ENCODE peak calls at places on chromosomes 11 and 22, in four cellular contexts. V is brain microvascular endothelial cell, O is body of pancreas, C is stomach. W is an unnamed sample.

GRCh38 chr22:38247713-38248112 is 25.1 kb downstream of the TMEM184B start:
- DNase-seq in V (no peak), O (no peak), C (no peak), W (no peak)

GRCh38 chr11:36122715-36123114 is 166.5 kb downstream of the COMMD9 start:
- DNase-seq in O (no peak), V (no peak), C (no peak), W (no peak)

GRCh38 chr11:72617080-72617744 is 57.0 kb downstream of the PDE2A start:
- DNase-seq in C (no peak), V (peak), O (no peak), W (no peak)

GRCh38 chr11:35045219-35045819 is 93.7 kb upstream of the CD44 start:
- DNase-seq in C (no peak), V (no peak), O (no peak), W (no peak)

GRCh38 chr11:10934293-10934850 is 76.5 kb upstream of the ZBED5 start:
- DNase-seq in C (no peak), V (no peak), O (no peak), W (no peak)

GRCh38 chr11:28133146-28133545 is 25.0 kb downstream of the METTL15 start:
- DNase-seq in O (no peak), V (no peak), C (no peak), W (no peak)

GRCh38 chr22:50048836-50049235 is 9.3 kb downstream of the TTLL8 start:
- DNase-seq in C (no peak), V (no peak), O (no peak), W (no peak)

GRCh38 chr22:42863349-42863911 is 6.4 kb upstream of the ARFGAP3 start:
- DNase-seq in V (peak), O (no peak), C (no peak), W (peak)

GRCh38 chr11:134019500-134019899 is 49.4 kb upstream of the JAM3 start:
- DNase-seq in V (no peak), C (no peak), O (no peak), W (no peak)

GRCh38 chr22:38772624-38772873 is 16.8 kb upstream of the SUN2 start:
- DNase-seq in O (no peak), C (no peak), V (no peak), W (no peak)

GRCh38 chr22:26650722-26651421 is 6.5 kb upstream of the MIAT start:
- DNase-seq in C (no peak), V (no peak), O (no peak), W (no peak)

GRCh38 chr22:42792909-42793847 is 63.9 kb downstream of the ARFGAP3 start:
- DNase-seq in V (no peak), C (peak), O (peak), W (no peak)

GRCh38 chr22:50274311-50274710 is 4.1 kb upstream of the MAPK11 start:
- DNase-seq in V (peak), O (peak), C (peak), W (no peak)

GRCh38 chr11:120576606-120577005 is 65.1 kb downstream of the GRIK4 start:
- DNase-seq in C (no peak), V (no peak), O (no peak), W (no peak)

GRCh38 chr11:34425863-34426262 is 12.9 kb upstream of the CAT start:
- DNase-seq in O (no peak), V (no peak), C (no peak), W (no peak)

GRCh38 chr11:86577663-86578636 is 94.5 kb downstream of the ME3 start:
- DNase-seq in V (peak), C (no peak), O (peak), W (no peak)

DNA sequence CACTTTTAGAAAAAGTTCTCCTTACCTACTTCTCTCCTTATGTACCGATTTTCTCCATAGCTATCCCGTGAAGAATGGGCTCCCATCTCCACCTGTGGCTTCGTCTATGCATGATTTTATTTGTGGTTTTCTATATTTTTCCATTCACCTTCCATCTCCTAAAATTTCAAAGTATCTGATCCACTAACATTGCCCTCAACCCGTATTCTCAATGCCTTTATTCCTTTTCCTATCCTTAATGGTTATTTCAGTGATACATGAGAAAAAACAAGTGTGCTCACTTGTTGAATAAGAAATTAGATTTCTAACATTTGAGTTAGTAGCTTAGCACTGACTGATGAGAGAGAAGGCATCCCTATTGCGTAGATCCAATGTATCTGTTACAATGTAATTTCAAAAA is 16.9 kb downstream of the CYP2R1 start:
- DNase-seq in V (no peak), C (no peak), O (no peak), W (no peak)
- TF ChIP-seq CTCF in V (no peak), C (no peak), O (no peak), W (no peak)

GRCh38 chr11:3836903-3837302 is 3.9 kb downstream of the RHOG start:
- DNase-seq in O (no peak), C (peak), V (no peak), W (no peak)

GRCh38 chr11:3837793-3838192 is 3.0 kb downstream of the RHOG start:
- DNase-seq in C (peak), O (no peak), V (no peak), W (no peak)

GRCh38 chr11:3834349-3835099 is 6.2 kb downstream of the RHOG start:
- DNase-seq in C (peak), V (no peak), O (no peak), W (no peak)

GRCh38 chr11:3835100-3835485 is 5.7 kb downstream of the RHOG start:
- DNase-seq in C (no peak), O (no peak), V (no peak), W (no peak)

DNA sequence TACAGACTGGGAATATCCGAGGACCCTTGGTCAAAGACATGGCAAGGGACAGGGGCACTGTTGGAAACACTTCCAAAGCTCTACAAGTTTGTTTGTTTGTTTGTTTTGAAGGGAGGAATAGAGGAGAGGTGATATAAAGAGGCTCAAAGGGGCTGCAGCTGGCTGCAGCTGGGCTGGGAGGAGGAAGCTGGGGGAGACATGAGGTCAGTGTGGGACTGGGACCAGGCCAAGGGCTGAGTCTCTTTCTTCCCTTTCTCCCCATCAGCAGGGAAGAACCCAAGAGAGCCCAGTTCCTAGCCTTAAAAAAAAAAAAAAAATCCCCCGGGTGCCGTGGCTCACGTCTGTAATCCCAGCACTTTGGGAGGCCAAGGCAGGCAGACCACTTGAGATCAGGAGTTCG is 5.0 kb downstream of the RHOG start:
- DNase-seq in V (no peak), O (no peak), C (no peak), W (no peak)
- H3K4me3 ChIP-seq in V (no peak), O (no peak), C (no peak), W (no peak)

GRCh38 chr11:8296872-8297271 is 33.2 kb upstream of the LMO1 start:
- DNase-seq in C (no peak), V (no peak), O (no peak), W (no peak)
- TF ChIP-seq CTCF in C (no peak), V (no peak), O (no peak), W (no peak)

DNA sequence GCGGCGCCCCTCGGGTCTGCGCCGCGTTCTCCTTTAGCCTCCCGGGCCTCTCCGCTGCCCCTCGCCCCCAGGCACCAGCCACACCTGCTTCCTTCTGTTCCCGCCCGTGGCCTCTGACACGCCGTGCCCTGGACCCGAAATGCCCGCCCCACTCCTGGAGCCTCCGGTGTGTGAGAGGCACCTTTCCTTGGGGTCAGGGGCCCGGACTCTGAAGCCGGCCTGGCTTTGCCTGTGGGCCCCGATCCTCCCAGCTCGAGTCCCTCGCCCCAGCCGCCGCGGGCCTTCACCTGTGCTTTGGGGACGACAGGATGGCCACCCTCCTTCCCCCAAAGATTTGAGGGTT is 661 bp upstream of the CDPF1 start:
- DNase-seq in O (no peak), C (no peak), V (no peak), W (no peak)
- H3K4me3 ChIP-seq in O (peak), C (peak), V (peak), W (peak)